ENCODE peak calls at places on chromosomes 6 and 20, in ten cellular contexts. Z, N, R, V, D, Y, W, G, E and M are unnamed samples.

GRCh38 chr20:57388953-57389694 is 2.1 kb upstream of the RBM38 start:
- DNase-seq in N (peak), D (peak), Y (peak), E (peak), G (peak), R (peak), Z (no peak), W (peak), V (no peak), M (peak)

GRCh38 chr6:155388546-155388945 is 67.1 kb downstream of the NOX3 start:
- DNase-seq in W (no peak), N (peak), G (no peak), Z (peak), Y (no peak), E (no peak), R (no peak), V (no peak), D (no peak), M (no peak)

GRCh38 chr6:28480253-28480932 is 35.2 kb downstream of the GPX6 start:
- DNase-seq in E (no peak), Y (no peak), D (no peak), Z (no peak), R (no peak), N (no peak), W (no peak), G (no peak), V (no peak), M (no peak)

GRCh38 chr6:137717074-137718073 is 149.7 kb upstream of the TNFAIP3 start:
- DNase-seq in Y (no peak), D (no peak), G (no peak), V (no peak), E (no peak), N (no peak), W (peak), R (no peak), Z (peak), M (no peak)

GRCh38 chr6:65229768-65230167 is 477.3 kb downstream of the EYS start:
- DNase-seq in Y (peak), Z (no peak), W (no peak), D (no peak), N (no peak), R (no peak), V (no peak), G (no peak), E (no peak), M (no peak)

GRCh38 chr6:33427585-33428218 is 7.8 kb downstream of the SYNGAP1 start:
- DNase-seq in E (peak), R (no peak), V (peak), Z (no peak), G (peak), Y (no peak), W (peak), D (peak), N (no peak), M (no peak)

GRCh38 chr6:125312478-125312877 is 10.7 kb upstream of the HDDC2 start:
- DNase-seq in W (no peak), Z (no peak), N (no peak), R (peak), G (no peak), Y (no peak), D (no peak), V (no peak), E (no peak), M (no peak)

GRCh38 chr6:167398214-167399050 is 73.5 kb downstream of the TTLL2 start:
- DNase-seq in N (no peak), Y (no peak), D (peak), E (no peak), V (no peak), W (no peak), Z (no peak), R (no peak), G (no peak), M (no peak)

GRCh38 chr6:77019081-77019480 is 444.2 kb downstream of the HTR1B start:
- DNase-seq in Y (no peak), W (no peak), Z (no peak), D (no peak), N (peak), G (no peak), V (no peak), R (no peak), E (no peak), M (no peak)

DNA sequence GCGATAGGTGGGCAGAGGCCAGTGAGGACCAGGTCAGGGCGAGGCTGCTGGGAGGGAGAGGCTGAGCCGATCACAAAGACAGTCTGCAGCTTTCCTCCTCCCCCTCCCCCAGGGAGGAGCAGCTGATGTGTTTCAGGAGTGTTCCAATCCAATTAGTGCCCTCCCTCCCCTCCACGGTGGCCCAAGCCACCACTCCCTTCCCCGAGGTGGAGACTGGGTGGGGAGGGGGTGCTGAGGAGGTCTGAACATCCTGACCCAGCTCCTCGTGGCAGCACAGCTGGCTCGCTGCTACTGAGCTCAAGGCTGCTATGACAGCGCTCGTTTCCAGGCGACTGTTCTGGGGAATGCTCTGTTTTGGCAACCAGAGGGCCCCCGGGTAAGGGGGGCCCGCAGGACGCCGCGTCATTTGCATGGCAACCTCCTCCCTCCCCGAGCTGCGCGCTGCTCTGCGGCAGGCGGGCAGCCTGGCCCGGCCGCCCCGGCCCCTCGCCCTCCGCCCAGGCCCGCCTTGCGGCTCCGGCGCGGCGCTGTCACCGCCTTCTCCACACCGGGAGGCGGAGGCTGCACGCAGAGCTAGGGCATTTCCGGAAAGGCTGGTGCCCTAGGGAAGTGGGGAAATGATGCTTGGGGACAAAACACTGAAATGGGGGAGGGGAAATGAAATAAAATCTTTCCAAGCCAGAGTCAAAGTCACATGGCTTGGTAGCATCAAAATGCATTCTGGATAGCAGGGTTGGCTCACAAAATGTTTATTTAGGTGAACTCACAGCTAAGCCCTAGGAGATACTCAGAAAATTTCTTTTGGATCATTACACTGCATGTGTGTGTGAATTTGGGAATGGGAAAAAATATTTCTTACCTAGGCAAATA is 67.4 kb upstream of the PIM1 start:
- DNase-seq in R (peak), G (peak), E (peak), Z (peak), V (peak), W (peak), D (peak), N (peak), Y (peak), M (peak)
- TF ChIP-seq CTCF in R (no peak), G (no peak), E (no peak), Z (no peak), V (no peak), W (no peak), D (no peak), N (no peak), Y (no peak), M (no peak)

GRCh38 chr20:38034961-38035360 is 1.4 kb downstream of the RPRD1B start:
- DNase-seq in D (no peak), Z (no peak), E (no peak), W (no peak), G (no peak), Y (no peak), R (no peak), N (no peak), V (no peak), M (no peak)
- H3K4me3 ChIP-seq in D (peak), Z (no peak), E (peak), W (peak), G (peak), Y (peak), R (peak), N (peak), V (peak), M (peak)

GRCh38 chr6:4790158-4790899 is 14.1 kb downstream of the CDYL start:
- DNase-seq in N (no peak), D (no peak), V (no peak), W (no peak), G (no peak), Y (no peak), E (no peak), R (no peak), Z (no peak), M (no peak)
- TF ChIP-seq CTCF in N (no peak), D (no peak), V (no peak), W (no peak), G (peak), Y (no peak), E (no peak), R (no peak), Z (no peak), M (no peak)

DNA sequence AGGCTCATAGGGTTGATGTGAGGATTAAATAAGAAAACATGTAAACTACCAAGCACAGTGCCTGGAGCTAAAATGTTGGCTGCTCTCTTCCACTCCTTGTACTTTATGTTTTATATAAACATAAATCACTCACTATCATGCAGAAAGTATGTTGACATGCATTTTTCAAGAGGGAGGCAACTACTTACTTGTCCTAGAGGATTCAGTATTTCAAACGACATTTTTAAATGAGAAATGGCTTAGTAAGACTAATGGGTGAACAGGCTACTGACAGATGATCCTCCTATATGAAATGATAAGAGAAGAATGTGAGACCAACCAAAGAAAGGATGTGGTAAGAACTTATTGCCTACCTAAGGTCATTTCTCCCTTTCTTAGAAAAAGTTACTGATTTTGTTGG is 21.0 kb downstream of the LATS1 start:
- DNase-seq in Z (no peak), W (no peak), E (no peak), G (no peak), R (peak), Y (peak), N (peak), V (no peak), D (no peak), M (no peak)
- H3K4me3 ChIP-seq in Z (no peak), W (no peak), E (no peak), G (no peak), R (no peak), Y (no peak), N (no peak), V (no peak), D (no peak), M (no peak)

DNA sequence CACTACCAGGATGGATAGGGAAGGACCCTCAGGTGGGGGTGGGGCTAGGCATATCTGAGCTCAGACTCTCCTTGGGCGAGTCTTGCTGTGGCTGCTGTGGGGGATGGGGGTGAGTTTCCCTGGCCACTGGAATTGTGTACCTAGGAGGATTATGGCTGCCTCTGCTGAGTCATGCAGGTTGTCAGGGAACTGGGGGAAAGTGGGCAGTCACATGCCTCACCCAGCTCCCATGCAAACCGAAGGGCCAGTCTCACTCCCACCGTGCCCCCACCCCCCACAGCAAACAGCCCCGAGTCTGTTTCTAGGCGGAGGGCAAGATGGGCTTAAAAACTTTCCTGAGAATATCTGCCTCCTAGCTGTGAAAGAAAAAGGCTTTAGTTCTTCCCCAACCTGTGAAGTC is 210.3 kb upstream of the FERMT1 start:
- DNase-seq in G (no peak), Y (no peak), N (no peak), W (no peak), R (no peak), E (no peak), Z (no peak), V (no peak), D (peak), M (no peak)
- TF ChIP-seq CTCF in G (no peak), Y (no peak), N (no peak), W (no peak), R (no peak), E (no peak), Z (no peak), V (no peak), D (no peak), M (no peak)

GRCh38 chr6:136050475-136050874 is 199.0 kb downstream of the PDE7B start:
- DNase-seq in G (no peak), Z (no peak), N (peak), R (no peak), D (no peak), V (no peak), W (no peak), Y (no peak), E (no peak), M (no peak)

GRCh38 chr6:136052046-136052445 is 198.1 kb downstream of the MTFR2 start:
- DNase-seq in W (no peak), Z (no peak), D (no peak), N (no peak), Y (peak), E (no peak), V (no peak), G (no peak), R (no peak), M (no peak)

GRCh38 chr6:136051140-136051775 is 198.9 kb downstream of the MTFR2 start:
- DNase-seq in D (peak), G (peak), Z (no peak), Y (peak), W (no peak), E (no peak), V (no peak), R (peak), N (peak), M (no peak)
- H3K4me3 ChIP-seq in D (no peak), G (no peak), Z (no peak), Y (no peak), W (no peak), E (no peak), V (no peak), R (no peak), N (no peak), M (peak)

GRCh38 chr6:93017213-93017612 is 402.1 kb downstream of the EPHA7 start:
- DNase-seq in R (peak), N (no peak), E (no peak), W (no peak), V (no peak), Y (peak), G (peak), D (peak), Z (no peak), M (no peak)
- TF ChIP-seq CTCF in R (peak), N (no peak), E (no peak), W (no peak), V (no peak), Y (peak), G (peak), D (peak), Z (no peak), M (no peak)

GRCh38 chr6:56349196-56349595 is 101.8 kb upstream of the COL21A1 start:
- DNase-seq in Y (peak), Z (no peak), V (no peak), R (peak), W (no peak), N (peak), G (no peak), E (no peak), D (no peak), M (no peak)
- H3K4me3 ChIP-seq in Y (no peak), Z (no peak), V (no peak), R (no peak), W (no peak), N (no peak), G (no peak), E (no peak), D (no peak), M (no peak)

GRCh38 chr6:134178230-134179044 is 126.0 kb upstream of the SLC2A12 start:
- DNase-seq in Z (peak), V (peak), N (peak), R (peak), E (peak), W (peak), D (peak), Y (peak), G (peak), M (peak)
- TF ChIP-seq CTCF in Z (peak), V (peak), N (peak), R (peak), E (peak), W (no peak), D (peak), Y (peak), G (peak), M (peak)